ENCODE peak calls at places on chromosomes 11 and 22, in six cellular contexts. L is CD8-positive, alpha-beta T cell; Q is astrocyte of the cerebellum; D is GM03348; P is tibial artery; N is NCI-H774. H is an unnamed sample.

GRCh38 chr22:37199839-37200161 is 11.8 kb upstream of the C1QTNF6 start:
- DNase-seq in P (no peak), N (no peak), L (no peak), Q (no peak), D (no peak), H (no peak)

GRCh38 chr11:73326929-73327811 is 19.1 kb downstream of the ARHGEF17 start:
- DNase-seq in D (no peak), P (no peak), Q (no peak), L (no peak), N (no peak), H (no peak)

GRCh38 chr11:95487391-95487790 is 256.4 kb upstream of the SESN3 start:
- DNase-seq in P (no peak), Q (no peak), N (no peak), D (no peak), L (no peak), H (no peak)

GRCh38 chr11:11608783-11609232 is 13.0 kb downstream of the GALNT18 start:
- DNase-seq in L (no peak), N (no peak), D (peak; percentile 41), Q (no peak), P (no peak), H (no peak)

GRCh38 chr11:83054904-83055380 is 16.8 kb downstream of the RAB30 start:
- DNase-seq in N (peak; percentile 95), D (no peak), Q (no peak), P (no peak), L (no peak), H (no peak)

GRCh38 chr11:74871037-74871436 is 77.9 kb downstream of the XRRA1 start:
- DNase-seq in D (no peak), L (no peak), N (no peak), P (no peak), Q (no peak), H (no peak)

GRCh38 chr11:77442394-77443053 is 31.4 kb downstream of the PAK1 start:
- DNase-seq in D (no peak), N (no peak), P (no peak), Q (no peak), L (no peak), H (no peak)

GRCh38 chr22:32584650-32585049 is 110.0 kb downstream of the FBXO7 start:
- DNase-seq in Q (peak; percentile 15), D (peak; percentile 25), L (no peak), N (no peak), P (peak; percentile 49), H (no peak)

GRCh38 chr22:50599816-50600454 is 658 bp upstream of the MAPK8IP2 start:
- DNase-seq in P (peak; percentile 27), N (no peak), L (peak; percentile 53), Q (no peak), D (peak; percentile 90), H (no peak)

GRCh38 chr11:103536335-103536722 is 427.1 kb downstream of the DYNC2H1 start:
- DNase-seq in L (no peak), Q (no peak), P (no peak), D (no peak), N (no peak), H (no peak)

GRCh38 chr11:70297341-70297740 is 26.9 kb downstream of the PPFIA1 start:
- DNase-seq in P (no peak), N (no peak), L (no peak), Q (no peak), D (peak; percentile 24), H (no peak)

GRCh38 chr22:41003976-41004375 is 52.8 kb downstream of the RBX1 start:
- DNase-seq in D (no peak), L (no peak), N (no peak), Q (no peak), P (no peak), H (no peak)

GRCh38 chr11:12137005-12137690 is 26.8 kb downstream of the MICAL2 start:
- DNase-seq in L (no peak), Q (no peak), N (no peak), P (no peak), D (no peak), H (no peak)

GRCh38 chr22:45090364-45090960 is 73.3 kb upstream of the NUP50 start:
- DNase-seq in D (peak; percentile 47), Q (no peak), L (no peak), N (no peak), P (no peak), H (no peak)

GRCh38 chr11:50174189-50174588 is 141.5 kb downstream of the OR4C45 start:
- DNase-seq in N (no peak), P (no peak), D (peak; percentile 2), L (no peak), Q (no peak), H (peak; percentile 24)

GRCh38 chr11:95556342-95557151 is 233.0 kb downstream of the FAM76B start:
- DNase-seq in P (no peak), Q (peak; percentile 51), D (peak; percentile 27), N (no peak), L (no peak), H (no peak)

GRCh38 chr11:17391493-17392355 is 3.3 kb upstream of the KCNJ11 start:
- DNase-seq in L (no peak), N (peak; percentile 87), P (no peak), D (no peak), Q (no peak), H (no peak)

GRCh38 chr11:46728659-46729040 is 9.6 kb downstream of the F2 start:
- DNase-seq in L (no peak), Q (no peak), N (no peak), P (no peak), D (no peak), H (no peak)